ENCODE peak calls at places on chromosomes 6 and 20, in seven cellular contexts. E, X, W, M, U, V and C are unnamed samples.

GRCh38 chr20:31644701-31645100 is 7.0 kb downstream of the COX4I2 start:
- DNase-seq in X (no peak), W (no peak), M (no peak), V (no peak), E (no peak), U (no peak), C (no peak)

GRCh38 chr6:52390361-52390727 is 28.4 kb downstream of the PAQR8 start:
- DNase-seq in V (peak; percentile 73), E (peak; percentile 76), U (no peak), X (no peak), M (peak; percentile 55), W (no peak), C (no peak)

GRCh38 chr6:166173292-166173951 is 5.8 kb upstream of the TBXT start:
- DNase-seq in U (no peak), V (no peak), M (peak; percentile 54), E (peak; percentile 14), W (peak; percentile 94), X (no peak), C (no peak)

GRCh38 chr6:116579143-116579542 is 7.8 kb downstream of the RWDD1 start:
- DNase-seq in X (no peak), E (peak; percentile 9), U (no peak), W (no peak), V (peak; percentile 25), M (no peak), C (no peak)

GRCh38 chr20:2379511-2380229 is 1.0 kb upstream of the TGM6 start:
- DNase-seq in E (no peak), M (peak; percentile 2), W (peak; percentile 14), X (no peak), U (no peak), V (no peak), C (no peak)

GRCh38 chr6:3663081-3663480 is 88.4 kb downstream of the PXDC1 start:
- DNase-seq in X (no peak), U (no peak), M (no peak), E (no peak), V (no peak), W (no peak), C (no peak)

GRCh38 chr20:43691928-43692524 is 25.1 kb downstream of the MYBL2 start:
- DNase-seq in U (no peak), W (peak; percentile 67), X (no peak), M (peak; percentile 76), E (peak; percentile 72), V (peak; percentile 18), C (no peak)

GRCh38 chr6:30685977-30686907 is at the start of gene PPP1R18:
- DNase-seq in X (peak; percentile 88), U (peak; percentile 90), W (peak; percentile 57), V (peak; percentile 49), E (peak; percentile 55), M (peak; percentile 76), C (peak; percentile 89)

GRCh38 chr20:24987244-24987643 is 5.3 kb downstream of the APMAP start:
- DNase-seq in E (no peak), V (peak; percentile 32), W (no peak), X (no peak), U (peak; percentile 4), M (no peak), C (no peak)

GRCh38 chr20:12394786-12395185 is 477.1 kb downstream of the BTBD3 start:
- DNase-seq in X (no peak), M (no peak), W (peak; percentile 90), E (no peak), V (no peak), U (no peak), C (no peak)

GRCh38 chr6:2917801-2918495 is 14.8 kb upstream of the SERPINB9 start:
- DNase-seq in W (no peak), X (no peak), M (no peak), U (no peak), V (no peak), E (no peak), C (no peak)

GRCh38 chr6:105902401-105903031 is 183.6 kb upstream of the PRDM1 start:
- DNase-seq in M (peak; percentile 83), X (no peak), E (no peak), W (no peak), V (peak; percentile 36), U (no peak), C (no peak)

GRCh38 chr6:43635387-43636311 is at the start of gene MAD2L1BP:
- DNase-seq in V (peak; percentile 63), E (peak; percentile 87), M (peak; percentile 89), W (peak; percentile 88), U (peak; percentile 88), X (peak; percentile 86), C (peak; percentile 93)

GRCh38 chr6:31733734-31734133 is 2.6 kb downstream of the CLIC1 start:
- DNase-seq in W (no peak), U (no peak), X (no peak), E (no peak), M (no peak), V (no peak), C (no peak)
- H3K4me1 ChIP-seq in W (peaks cover 20% of the 10 kb centered on the region), U (peaks cover 24% of the 10 kb centered on the region), X (peaks cover 96% of the 10 kb centered on the region), E (peaks cover 3% of the 10 kb centered on the region), M (peaks cover 57% of the 10 kb centered on the region), V (peaks cover 18% of the 10 kb centered on the region), C (peaks cover 50% of the 10 kb centered on the region)

GRCh38 chr20:50903353-50904051 is 27.7 kb downstream of the ADNP start:
- DNase-seq in E (no peak), U (no peak), V (no peak), W (no peak), M (no peak), X (no peak), C (no peak)

GRCh38 chr20:50904067-50904570 is 27.1 kb downstream of the ADNP start:
- DNase-seq in E (no peak), M (no peak), W (no peak), X (no peak), U (no peak), V (no peak), C (no peak)

GRCh38 chr20:50900261-50900660 is 31.0 kb downstream of the ADNP start:
- DNase-seq in U (no peak), X (no peak), W (no peak), E (no peak), V (no peak), M (no peak), C (no peak)

GRCh38 chr20:50898475-50898874 is 32.8 kb downstream of the ADNP start:
- DNase-seq in U (no peak), E (no peak), W (no peak), X (no peak), V (peak; percentile 28), M (no peak), C (no peak)

DNA sequence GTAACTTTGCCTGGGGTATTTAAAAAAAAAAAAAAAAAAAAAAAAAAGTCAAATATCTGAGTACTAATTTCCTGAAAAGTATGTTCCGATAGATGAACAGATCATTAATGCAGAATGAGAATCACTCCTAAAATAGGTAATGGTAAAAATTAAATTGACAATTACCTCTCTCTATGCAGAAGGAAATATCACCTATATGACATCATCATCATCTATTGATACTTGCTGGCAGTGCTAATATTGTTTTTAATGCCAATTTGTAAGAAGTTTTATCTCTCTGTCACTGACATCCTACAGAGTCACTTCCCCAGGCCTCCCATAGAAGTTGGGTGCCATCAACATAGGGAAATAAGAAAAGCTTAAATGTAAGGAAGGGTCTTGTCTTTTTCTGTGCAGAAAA is 29.9 kb downstream of the ADNP start:
- DNase-seq in W (no peak), X (no peak), U (no peak), M (no peak), V (no peak), E (no peak), C (no peak)
- H3K36me3 ChIP-seq in W (peaks cover 7% of the 10 kb centered on the region), X (peaks cover 61% of the 10 kb centered on the region), U (peaks cover 64% of the 10 kb centered on the region), M (peaks cover 100% of the 10 kb centered on the region), V (peaks cover 31% of the 10 kb centered on the region), E (peaks cover 2% of the 10 kb centered on the region), C (peaks cover 58% of the 10 kb centered on the region)

GRCh38 chr6:144662812-144663211 is 377.7 kb downstream of the UTRN start:
- DNase-seq in X (no peak), U (no peak), W (peak; percentile 37), V (no peak), M (no peak), E (no peak), C (no peak)

GRCh38 chr6:144659735-144660246 is 374.7 kb downstream of the UTRN start:
- DNase-seq in W (no peak), V (no peak), U (no peak), X (no peak), E (peak; percentile 32), M (no peak), C (no peak)

GRCh38 chr6:144659202-144659731 is 374.1 kb downstream of the UTRN start:
- DNase-seq in W (peak; percentile 84), V (peak; percentile 51), X (no peak), M (no peak), E (peak; percentile 36), U (peak; percentile 22), C (no peak)

GRCh38 chr6:144660545-144660944 is 375.4 kb downstream of the UTRN start:
- DNase-seq in W (no peak), E (no peak), V (no peak), X (no peak), M (no peak), U (no peak), C (no peak)

DNA sequence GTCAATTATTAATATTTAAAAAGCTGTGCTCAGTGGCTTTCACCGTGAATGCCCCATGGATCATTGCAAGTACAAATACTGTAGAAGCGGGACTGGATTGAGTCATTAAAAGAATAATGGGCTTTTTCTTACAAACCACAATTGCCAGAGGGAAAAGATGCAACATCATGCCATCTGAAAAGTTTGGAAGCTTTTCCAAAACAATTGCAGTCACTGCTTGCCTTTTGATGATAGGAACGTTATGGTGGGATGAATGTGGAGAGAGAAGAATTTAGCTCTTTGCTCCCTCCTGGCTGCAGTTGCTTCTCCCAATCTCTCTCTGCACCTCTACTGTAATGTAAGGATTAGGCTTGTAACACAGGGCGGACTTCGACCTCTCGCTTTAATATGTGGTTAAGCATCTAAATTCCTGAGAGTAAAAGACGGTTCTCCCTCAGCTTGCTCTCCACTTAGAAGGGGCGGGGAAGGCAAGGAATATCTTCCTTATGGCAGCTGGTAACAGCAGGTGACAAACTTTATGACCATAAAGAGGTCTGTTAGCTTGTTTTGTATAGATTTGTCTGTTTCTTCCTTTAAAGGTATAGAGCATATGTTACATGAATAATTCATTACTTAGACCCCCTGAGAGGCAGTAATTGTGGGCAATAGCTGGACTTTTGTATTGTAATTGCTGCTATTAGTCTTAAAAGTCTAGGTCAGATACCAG is 376.1 kb downstream of the UTRN start:
- DNase-seq in X (no peak), V (peak; percentile 42), E (peak; percentile 80), U (no peak), M (no peak), W (peak; percentile 69), C (no peak)
- H3K4me1 ChIP-seq in X (peaks cover 32% of the 10 kb centered on the region), V (peaks cover 12% of the 10 kb centered on the region), E (no peaks in the 10 kb centered on the region), U (peaks cover 5% of the 10 kb centered on the region), M (no peaks in the 10 kb centered on the region), W (peaks cover 14% of the 10 kb centered on the region), C (peaks cover 22% of the 10 kb centered on the region)

DNA sequence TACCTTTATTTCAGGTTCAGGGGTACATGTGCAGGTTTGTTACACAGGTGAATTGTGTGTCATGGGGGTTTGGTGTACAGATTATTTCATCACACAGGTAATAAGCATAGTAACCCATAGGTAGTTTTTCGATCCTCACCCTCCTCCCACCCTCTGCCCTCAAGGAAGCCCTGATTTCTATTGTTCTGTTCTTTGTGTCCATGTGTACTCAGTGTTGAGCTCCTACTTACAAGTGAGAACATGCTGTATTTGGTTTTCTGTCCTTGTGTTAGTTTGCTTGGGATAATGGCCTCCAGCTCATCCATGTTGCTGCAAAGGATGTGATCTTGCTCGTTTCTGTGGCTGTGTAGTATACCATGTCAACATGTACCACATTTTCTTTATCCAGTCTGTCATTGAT is 66.0 kb downstream of the STK4 start:
- DNase-seq in V (no peak), U (no peak), M (no peak), E (no peak), W (no peak), X (no peak), C (no peak)
- H3K36me3 ChIP-seq in V (peaks cover 2% of the 10 kb centered on the region), U (peaks cover 33% of the 10 kb centered on the region), M (peaks cover 95% of the 10 kb centered on the region), E (no peaks in the 10 kb centered on the region), W (no peaks in the 10 kb centered on the region), X (peaks cover 7% of the 10 kb centered on the region), C (peaks cover 23% of the 10 kb centered on the region)